ENCODE peak calls at places on chromosomes 7 and 10, in ten cellular contexts. K is right lobe of liver, X is IMR-90, G is A549, V is K562, H is HCT116, N is upper lobe of left lung, D is gastrocnemius medialis, O is HepG2, U is heart left ventricle. E is an unnamed sample. For H3K4me1, the result is how much of the 10 kb centered on the place peaks cover.

GRCh38 chr10:50334273-50334672 is 83.0 kb upstream of the ASAH2 start:
- ATAC-seq in K (no peak), X (no peak), G (no peak), V (no peak), H (no peak), N (no peak), D (no peak), O (no peak), U (no peak), E (no peak)

GRCh38 chr7:137576481-137576880 is 232.9 kb upstream of the PTN start:
- ATAC-seq in K (no peak), X (no peak), G (no peak), V (no peak), H (no peak), N (no peak), D (no peak), O (no peak), U (no peak), E (no peak)

GRCh38 chr7:158396982-158397862 is 190.4 kb downstream of the PTPRN2 start:
- ATAC-seq in K (no peak), X (no peak), G (no peak), V (no peak), H (no peak), N (peak), D (no peak), O (peak), U (no peak), E (no peak)

GRCh38 chr10:12594448-12594944 is 245.1 kb downstream of the CAMK1D start:
- ATAC-seq in K (peak), X (no peak), G (no peak), V (no peak), H (no peak), N (peak), D (no peak), O (no peak), U (no peak), E (peak)

GRCh38 chr10:20988357-20988983 is 91.4 kb upstream of the NEBL start:
- ATAC-seq in K (peak), X (no peak), G (no peak), V (no peak), H (no peak), N (no peak), D (no peak), O (no peak), U (no peak), E (peak)

GRCh38 chr7:113159746-113160339 is 41.5 kb upstream of the SMIM30 start:
- ATAC-seq in K (peak), X (peak), G (no peak), V (peak), H (peak), N (peak), D (no peak), O (peak), U (no peak), E (no peak)

GRCh38 chr10:43231523-43232078 is 35.3 kb downstream of the RASGEF1A start:
- ATAC-seq in K (no peak), X (no peak), G (no peak), V (no peak), H (no peak), N (no peak), D (no peak), O (no peak), U (no peak), E (no peak)

GRCh38 chr10:5594271-5595036 is 69.7 kb downstream of the CALML3 start:
- ATAC-seq in K (no peak), X (no peak), G (no peak), V (no peak), H (no peak), N (no peak), D (no peak), O (no peak), U (no peak), E (no peak)

GRCh38 chr7:27916372-27916771 is 176.4 kb downstream of the TAX1BP1 start:
- ATAC-seq in K (no peak), X (no peak), G (no peak), V (no peak), H (peak), N (no peak), D (no peak), O (no peak), U (no peak), E (no peak)

GRCh38 chr7:36707465-36707864 is 16.8 kb downstream of the AOAH start:
- ATAC-seq in K (no peak), X (no peak), G (no peak), V (no peak), H (no peak), N (no peak), D (no peak), O (no peak), U (no peak), E (no peak)

GRCh38 chr10:670990-671389 is 18.5 kb downstream of the DIP2C start:
- ATAC-seq in K (no peak), X (no peak), G (no peak), V (no peak), H (no peak), N (no peak), D (no peak), O (no peak), U (no peak), E (no peak)

GRCh38 chr10:22244001-22244400 is 26.2 kb upstream of the EBLN1 start:
- ATAC-seq in K (no peak), X (no peak), G (no peak), V (peak), H (no peak), N (no peak), D (no peak), O (no peak), U (no peak), E (no peak)

GRCh38 chr7:115476666-115477065 is 553.9 kb downstream of the TFEC start:
- ATAC-seq in K (no peak), X (peak), G (no peak), V (no peak), H (no peak), N (peak), D (no peak), O (no peak), U (no peak), E (no peak)

GRCh38 chr10:43229208-43230061 is 37.4 kb downstream of the RASGEF1A start:
- ATAC-seq in K (peak), X (peak), G (peak), V (no peak), H (peak), N (peak), D (no peak), O (peak), U (peak), E (peak)

GRCh38 chr7:80591654-80592053 is 46.8 kb upstream of the CD36 start:
- ATAC-seq in K (no peak), X (no peak), G (no peak), V (no peak), H (no peak), N (no peak), D (no peak), O (no peak), U (no peak), E (no peak)

GRCh38 chr10:94680544-94680943 is 3.0 kb upstream of the CYP2C18 start:
- ATAC-seq in K (peak), X (no peak), G (peak), V (no peak), H (no peak), N (peak), D (no peak), O (peak), U (no peak), E (no peak)

GRCh38 chr10:12937527-12937926 is 64.0 kb downstream of the CCDC3 start:
- ATAC-seq in K (no peak), X (no peak), G (no peak), V (no peak), H (no peak), N (no peak), D (no peak), O (no peak), U (no peak), E (no peak)

GRCh38 chr10:62687230-62687748 is 117.2 kb upstream of the ADO start:
- ATAC-seq in K (no peak), X (no peak), G (no peak), V (no peak), H (no peak), N (no peak), D (no peak), O (no peak), U (no peak), E (no peak)

GRCh38 chr10:65818990-65819389 is 1106.8 kb upstream of the LRRTM3 start:
- ATAC-seq in K (no peak), X (no peak), G (no peak), V (no peak), H (no peak), N (no peak), D (no peak), O (no peak), U (no peak), E (no peak)

GRCh38 chr7:105205592-105206211 is 183.0 kb downstream of the SRPK2 start:
- ATAC-seq in K (no peak), X (no peak), G (no peak), V (no peak), H (no peak), N (peak), D (no peak), O (no peak), U (no peak), E (no peak)

GRCh38 chr7:131106681-131107342 is 220.9 kb upstream of the MKLN1 start:
- ATAC-seq in K (peak), X (no peak), G (no peak), V (peak), H (peak), N (peak), D (peak), O (peak), U (peak), E (no peak)

GRCh38 chr7:131104611-131105293 is 222.9 kb upstream of the MKLN1 start:
- ATAC-seq in K (no peak), X (no peak), G (no peak), V (no peak), H (no peak), N (no peak), D (no peak), O (no peak), U (no peak), E (no peak)

GRCh38 chr7:131105803-131106680 is 221.6 kb upstream of the MKLN1 start:
- ATAC-seq in K (peak), X (peak), G (peak), V (peak), H (peak), N (peak), D (peak), O (peak), U (peak), E (peak)

GRCh38 chr7:131103997-131104396 is 223.7 kb upstream of the MKLN1 start:
- ATAC-seq in K (no peak), X (no peak), G (no peak), V (no peak), H (no peak), N (no peak), D (no peak), O (no peak), U (no peak), E (no peak)

DNA sequence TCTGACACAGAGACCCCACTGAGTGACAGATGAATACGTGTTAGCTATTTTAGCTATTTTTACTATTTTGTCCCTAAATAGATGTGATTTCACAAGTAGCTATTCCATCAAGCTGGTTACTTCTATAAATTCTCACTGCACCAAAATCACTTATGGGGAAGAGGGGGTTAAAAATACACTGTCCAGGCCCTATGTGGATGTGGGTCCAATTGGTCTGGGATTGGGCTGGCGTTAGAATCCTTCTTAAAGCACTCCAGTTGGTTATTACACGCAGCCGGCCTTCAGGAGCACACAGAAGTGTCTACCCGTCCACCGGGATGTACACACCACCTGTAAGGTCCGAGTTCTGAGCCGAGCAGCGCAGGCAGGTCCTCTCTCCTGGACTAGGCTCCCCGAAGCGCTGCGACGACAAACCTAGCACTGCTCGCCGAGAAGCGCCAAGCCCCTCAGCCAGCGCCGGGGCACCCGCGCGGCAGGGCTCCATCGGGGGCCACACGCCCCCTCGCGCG is 222.3 kb upstream of the MKLN1 start:
- ATAC-seq in K (peak), X (no peak), G (peak), V (no peak), H (peak), N (no peak), D (peak), O (peak), U (no peak), E (no peak)
- H3K4me1 ChIP-seq in K (under half), X (under half), G (under half), V (under half), H (under half), N (half or more), D (under half), O (under half), U (half or more), E (half or more)

GRCh38 chr10:115093286-115093775 is at the start of gene ATRNL1:
- ATAC-seq in K (peak), X (peak), G (peak), V (no peak), H (peak), N (peak), D (peak), O (peak), U (peak), E (peak)
- TF ChIP-seq POLR2A in K (peak), X (no peak), G (no peak), V (no peak), H (no peak), N (no peak), D (peak), O (no peak), U (no peak), E (no peak)

DNA sequence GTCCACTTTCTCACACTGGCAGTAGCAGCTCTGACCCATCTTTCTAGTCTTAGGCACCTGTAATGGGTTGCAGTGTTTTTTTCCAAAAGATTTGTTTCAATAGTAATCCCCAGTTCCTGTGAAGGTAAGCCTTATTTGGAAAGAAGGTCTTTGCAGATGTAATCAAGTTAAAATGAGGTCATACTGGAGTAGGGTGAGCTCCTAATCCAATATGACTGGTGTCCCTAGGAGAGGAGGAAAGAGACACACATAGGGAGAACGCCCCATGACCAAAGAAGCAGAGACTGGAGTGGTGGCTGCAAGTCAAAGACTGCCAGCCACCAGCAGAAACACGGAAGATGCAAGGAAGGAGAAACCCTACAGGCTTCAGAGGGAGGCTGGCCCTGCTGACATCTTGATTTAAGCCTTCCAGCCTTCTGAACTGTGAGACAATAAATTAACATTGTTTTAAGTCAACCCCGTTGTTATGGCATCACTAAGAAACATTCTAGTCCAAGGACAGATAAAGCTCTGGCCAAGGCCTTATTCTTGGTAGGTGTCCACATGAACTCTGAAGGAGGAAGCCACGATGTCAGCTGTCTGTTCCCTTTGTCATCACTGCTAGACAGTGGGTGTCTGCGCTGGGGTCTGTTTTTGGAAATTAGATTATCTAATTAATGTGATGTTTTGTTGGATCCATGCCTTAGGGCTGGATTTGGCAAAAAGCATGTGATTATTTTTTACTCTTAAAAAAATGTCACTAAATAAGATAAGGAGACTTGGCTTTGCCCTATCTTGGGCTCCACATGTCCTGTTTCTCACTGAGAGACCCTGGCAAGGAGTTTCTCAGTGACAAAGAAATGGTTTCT is 214.9 kb downstream of the KCNMA1 start:
- ATAC-seq in K (no peak), X (no peak), G (no peak), V (no peak), H (no peak), N (peak), D (no peak), O (no peak), U (no peak), E (no peak)
- H3K4me1 ChIP-seq in K (under half), X (under half), G (under half), V (under half), H (under half), N (under half), D (under half), O (under half), U (under half), E (under half)

DNA sequence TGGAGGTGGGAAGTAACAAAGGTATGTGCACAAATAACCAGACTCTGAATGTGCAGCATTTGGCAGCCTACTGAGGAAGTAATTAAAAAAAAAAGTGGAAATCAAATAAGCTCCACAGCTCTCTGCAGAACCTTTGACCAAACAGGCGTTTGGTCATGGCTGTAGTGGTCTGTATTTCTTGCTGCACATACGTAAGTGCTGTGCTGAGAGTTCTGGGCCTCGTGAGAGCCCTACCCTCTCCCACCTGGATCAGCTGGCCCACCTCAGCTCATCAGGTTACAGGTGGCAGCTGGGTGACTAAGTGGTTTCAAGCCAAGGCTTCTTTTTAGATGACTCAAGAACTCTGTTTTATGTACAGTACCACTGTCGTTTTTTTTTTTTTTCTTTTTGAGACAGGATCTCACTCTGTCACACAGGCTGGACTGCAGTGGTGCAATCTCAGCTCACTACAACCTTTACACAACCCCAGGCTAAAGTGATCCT is 178.2 kb upstream of the KLF6 start:
- ATAC-seq in K (no peak), X (no peak), G (peak), V (no peak), H (no peak), N (no peak), D (no peak), O (no peak), U (no peak), E (no peak)
- TF ChIP-seq POLR2A in K (no peak), X (no peak), G (no peak), V (no peak), H (no peak), N (no peak), D (no peak), O (no peak), U (no peak), E (no peak)

DNA sequence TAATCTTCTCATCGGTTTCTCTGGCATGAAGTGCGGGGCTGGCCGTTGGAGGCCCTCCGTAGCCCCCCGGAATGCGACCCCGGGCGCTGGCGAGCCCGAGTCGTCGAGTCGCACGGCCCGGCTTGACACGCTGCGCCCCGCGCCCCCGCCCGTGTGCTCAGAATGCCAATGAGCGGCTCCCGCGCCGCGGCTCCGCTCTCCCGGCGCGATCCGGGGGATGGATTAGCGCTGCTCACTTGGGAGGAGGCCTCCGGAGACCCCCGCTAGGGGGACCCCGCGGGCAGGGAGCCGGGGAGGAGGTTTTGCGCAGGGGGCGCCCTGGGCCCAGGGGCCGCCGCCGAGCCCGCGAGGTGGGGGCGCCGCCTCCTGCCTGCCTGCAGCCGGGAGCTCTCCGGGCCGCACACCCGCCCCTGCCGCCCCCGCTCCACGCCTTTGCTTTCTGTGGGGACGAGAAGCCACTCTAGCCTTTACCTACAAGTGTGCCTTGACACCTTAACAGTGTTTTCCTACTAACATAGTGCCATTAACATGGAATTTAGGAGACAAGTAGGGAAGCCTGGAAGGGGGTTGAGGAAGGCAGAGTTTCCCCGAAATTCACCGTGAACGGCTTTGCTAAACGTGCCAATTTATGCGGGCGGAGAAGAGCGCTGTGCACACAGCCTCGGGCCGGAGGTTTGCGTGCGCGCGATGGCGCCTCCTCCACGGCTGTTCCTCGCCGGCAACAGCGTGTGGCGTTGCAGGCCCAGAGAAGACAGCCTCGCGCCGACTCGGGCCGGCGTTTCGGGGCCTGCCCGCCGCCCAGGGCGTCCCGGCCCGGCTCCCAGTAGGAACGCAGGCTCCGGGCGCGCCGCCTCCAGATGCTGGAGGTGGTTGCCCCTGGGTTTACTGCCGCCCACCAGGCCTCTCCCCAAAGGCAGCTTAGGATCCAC is 7.1 kb downstream of the SHH start:
- ATAC-seq in K (no peak), X (peak), G (peak), V (peak), H (peak), N (peak), D (no peak), O (no peak), U (peak), E (no peak)
- H3K4me1 ChIP-seq in K (under half), X (under half), G (under half), V (under half), H (under half), N (half or more), D (under half), O (under half), U (half or more), E (half or more)

GRCh38 chr10:119305860-119306513 is 98.6 kb downstream of the GRK5 start:
- ATAC-seq in K (peak), X (peak), G (peak), V (peak), H (peak), N (peak), D (peak), O (no peak), U (peak), E (peak)
- TF ChIP-seq POLR2A in K (no peak), X (no peak), G (no peak), V (no peak), H (no peak), N (no peak), D (no peak), O (no peak), U (no peak), E (no peak)

DNA sequence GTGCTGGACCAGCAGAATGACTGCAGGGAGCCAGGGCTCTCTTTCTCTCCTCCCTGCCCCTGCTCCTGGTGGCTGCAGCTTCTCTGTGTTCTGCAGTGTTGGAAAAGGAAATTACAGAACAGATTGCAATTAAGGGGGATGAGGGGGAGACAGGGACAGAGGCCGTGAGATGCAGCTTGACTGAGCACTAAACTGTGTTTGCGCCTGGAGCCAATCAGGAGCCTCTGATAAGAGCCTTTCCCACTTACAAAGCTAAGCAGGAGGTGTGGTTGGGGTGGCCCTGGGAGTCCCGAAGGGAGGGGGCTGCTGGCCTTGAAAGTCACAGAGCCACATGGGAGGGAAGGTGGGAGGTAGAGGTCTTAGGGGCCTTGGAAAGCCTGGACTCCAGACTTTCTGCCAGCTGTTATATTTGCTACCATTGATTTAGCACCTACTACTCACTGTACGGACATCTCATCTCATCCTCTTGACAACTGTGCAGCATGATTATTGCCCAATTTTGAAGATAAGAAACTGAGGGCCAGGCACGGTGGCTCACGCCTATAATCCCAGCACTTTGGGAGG is 26.7 kb downstream of the TRIM8 start:
- ATAC-seq in K (no peak), X (no peak), G (no peak), V (peak), H (no peak), N (no peak), D (no peak), O (no peak), U (peak), E (no peak)
- H3K4me1 ChIP-seq in K (under half), X (under half), G (under half), V (under half), H (under half), N (half or more), D (under half), O (half or more), U (half or more), E (under half)

E was measured in gastroesophageal sphincter.